ENCODE peak calls at places on chromosomes 12 and 14, in four cellular contexts. J is lower lobe of right lung, A is AG09319, O is dorsolateral prefrontal cortex. C is an unnamed sample.
A peak's percentile ranks its signal among the peaks of the same experiment; 100 is the strongest.

GRCh38 chr12:93111791-93112208 is 182.7 kb upstream of the EEA1 start:
- DNase-seq in O (no peak), A (no peak), J (no peak), C (no peak)

GRCh38 chr14:103551338-103551762 is 11.1 kb downstream of the BAG5 start:
- DNase-seq in J (peak; percentile 50), A (no peak), O (peak; percentile 60), C (no peak)

GRCh38 chr14:92800525-92800924 is 6.4 kb downstream of the GOLGA5 start:
- DNase-seq in A (no peak), J (no peak), O (no peak), C (no peak)

GRCh38 chr14:68715032-68715924 is 77.6 kb downstream of the ZFP36L1 start:
- DNase-seq in J (no peak), A (no peak), O (no peak), C (no peak)

GRCh38 chr12:3252416-3252815 is 175.2 kb downstream of the TSPAN9 start:
- DNase-seq in O (peak; percentile 77), J (peak; percentile 60), A (peak; percentile 19), C (no peak)

GRCh38 chr12:105419606-105420005 is 89.1 kb downstream of the C12orf75 start:
- DNase-seq in J (no peak), A (no peak), O (no peak), C (no peak)

GRCh38 chr14:49863483-49864262 is 11.1 kb upstream of the NEMF start:
- DNase-seq in O (no peak), J (no peak), A (no peak), C (no peak)

GRCh38 chr12:57744194-57744776 is 554 bp upstream of the TSPAN31 start:
- DNase-seq in J (peak; percentile 80), O (peak; percentile 72), A (peak; percentile 69), C (peak; percentile 58)

GRCh38 chr14:105416671-105417070 is 3.0 kb upstream of the MTA1 start:
- DNase-seq in J (no peak), A (no peak), O (no peak), C (no peak)

GRCh38 chr12:128737292-128737966 is 86.3 kb downstream of the SLC15A4 start:
- DNase-seq in J (no peak), A (no peak), O (no peak), C (no peak)

GRCh38 chr12:111409403-111410228 is 3.9 kb downstream of the SH2B3 start:
- DNase-seq in J (peak; percentile 67), A (no peak), O (no peak), C (peak; percentile 23)

GRCh38 chr14:91078095-91078737 is 17.8 kb upstream of the RPS6KA5 start:
- DNase-seq in A (no peak), O (no peak), J (no peak), C (no peak)

GRCh38 chr12:47014474-47014873 is 64.9 kb upstream of the PCED1B start:
- DNase-seq in O (no peak), A (no peak), J (no peak), C (no peak)

GRCh38 chr14:42480235-42480634 is 873.6 kb downstream of the LRFN5 start:
- DNase-seq in J (no peak), O (no peak), A (no peak), C (no peak)

GRCh38 chr14:71203306-71203705 is 296.0 kb downstream of the PCNX1 start:
- DNase-seq in J (no peak), A (no peak), O (no peak), C (no peak)

GRCh38 chr14:94750371-94750770 is 19.5 kb downstream of the GSC start:
- DNase-seq in A (no peak), O (no peak), J (no peak), C (no peak)

GRCh38 chr14:94746131-94746530 is 23.8 kb downstream of the GSC start:
- DNase-seq in O (no peak), J (no peak), A (no peak), C (no peak)

GRCh38 chr14:94751956-94752355 is 18.0 kb downstream of the GSC start:
- DNase-seq in J (no peak), A (no peak), O (no peak), C (no peak)

GRCh38 chr14:94751321-94751720 is 18.6 kb downstream of the GSC start:
- DNase-seq in J (no peak), O (no peak), A (no peak), C (no peak)

DNA sequence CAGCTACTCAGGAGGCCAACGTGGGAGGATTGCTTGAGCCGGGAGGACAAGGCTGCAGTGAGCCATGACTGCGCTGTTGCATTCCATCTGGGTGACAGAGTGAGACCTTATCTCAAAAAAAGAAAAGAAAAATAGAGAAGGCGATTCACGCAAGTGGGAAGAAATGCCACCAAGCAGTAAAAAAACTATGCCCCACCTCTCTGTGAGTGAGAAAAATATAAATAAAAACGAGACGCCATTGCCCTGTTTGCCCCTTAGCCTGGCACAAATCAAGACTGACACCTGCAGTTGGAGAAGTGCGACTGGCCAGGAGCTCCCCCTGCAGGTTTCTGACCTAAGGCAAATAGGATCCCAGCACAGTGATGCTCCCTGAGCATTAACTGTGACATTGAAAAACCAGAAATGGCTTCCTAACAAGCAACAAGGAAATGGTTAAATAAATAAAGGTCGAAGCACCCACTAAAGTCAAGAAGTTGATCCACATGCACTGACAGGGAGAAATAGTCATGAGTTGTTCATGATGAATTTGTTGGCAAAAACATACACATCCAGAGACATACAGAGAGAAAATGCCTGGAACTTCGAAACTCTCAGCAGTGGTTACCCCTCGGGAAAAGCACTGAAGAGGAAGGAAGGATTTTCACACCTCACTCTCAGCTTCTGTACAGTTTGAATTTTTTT is 21.1 kb downstream of the GSC start:
- DNase-seq in A (no peak), O (no peak), J (no peak), C (peak; percentile 22)
- TF ChIP-seq CTCF in A (peak; percentile 40), O (peak; percentile 49), J (peak; percentile 45), C (peak; percentile 56)

GRCh38 chr14:64238049-64238448 is 56.1 kb downstream of the ESR2 start:
- DNase-seq in J (no peak), O (no peak), A (no peak), C (no peak)
- TF ChIP-seq CTCF in J (no peak), O (no peak), A (no peak), C (no peak)

DNA sequence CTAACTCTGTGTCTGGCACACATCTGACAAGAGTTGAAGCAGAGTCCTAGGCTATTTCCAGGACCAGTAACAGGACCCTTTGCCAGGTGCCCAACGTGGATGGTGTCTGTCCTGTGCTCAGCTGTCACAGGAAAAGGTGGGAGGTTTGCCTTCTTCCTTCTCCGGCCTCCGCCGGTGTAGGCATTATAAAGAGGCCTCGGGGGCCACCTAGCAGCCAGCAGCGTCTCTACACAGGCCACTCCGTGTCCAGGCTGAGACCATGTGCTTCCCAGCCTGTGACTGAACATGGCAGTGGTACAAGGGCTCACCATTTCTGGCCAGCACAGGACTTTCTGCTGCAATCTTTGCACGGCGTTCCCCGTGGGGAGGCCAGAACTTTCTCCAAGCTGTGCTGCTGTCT is 60.7 kb upstream of the GPATCH2L start:
- DNase-seq in J (no peak), A (no peak), O (no peak), C (no peak)
- TF ChIP-seq CTCF in J (peak; percentile 12), A (peak; percentile 33), O (peak; percentile 55), C (no peak)

DNA sequence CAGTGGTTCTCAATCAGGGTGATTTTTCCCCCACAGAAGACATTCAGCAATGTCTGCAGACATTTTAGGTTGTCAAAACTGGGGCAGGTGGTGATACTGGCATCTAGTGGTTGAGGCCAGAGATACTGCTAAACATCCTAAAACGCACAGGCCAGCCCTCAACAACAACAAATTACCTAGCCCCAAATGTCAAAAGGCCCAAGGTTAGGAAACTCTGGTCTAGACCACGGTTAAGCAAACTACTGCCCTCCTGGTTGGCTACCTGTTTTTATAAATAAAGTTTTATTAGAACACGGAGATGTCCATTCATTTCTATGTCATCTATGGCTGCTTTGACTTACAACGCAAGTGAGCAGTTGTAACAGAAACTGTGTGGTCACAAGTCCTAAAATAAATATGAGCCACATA is 186.7 kb downstream of the EFCAB11 start:
- DNase-seq in O (no peak), A (no peak), J (no peak), C (peak; percentile 23)
- TF ChIP-seq CTCF in O (peak; percentile 53), A (peak; percentile 66), J (peak; percentile 52), C (peak; percentile 60)